ENCODE peak calls at places on chromosome 1, in seven cellular contexts. M is transverse colon, P is IMR-90, Y is A549, L is suprapubic skin, V is heart left ventricle, G is body of pancreas. I is an unnamed sample.
A peak's percentile ranks its signal among the peaks of the same experiment; 100 is the strongest.

GRCh38 chr1:200034821-200035396 is 7.4 kb downstream of the NR5A2 start:
- DNase-seq in Y (no peak), L (no peak), G (peak; percentile 48), P (peak; percentile 31), M (peak; percentile 68), V (no peak), I (no peak)

GRCh38 chr1:47562799-47563198 is 125.0 kb downstream of the FOXD2 start:
- DNase-seq in L (no peak), M (no peak), P (no peak), G (no peak), V (no peak), Y (no peak), I (no peak)

GRCh38 chr1:186152227-186152944 is 222.7 kb downstream of the TPR start:
- DNase-seq in P (peak; percentile 75), L (no peak), Y (peak; percentile 21), V (no peak), G (no peak), M (no peak), I (no peak)

GRCh38 chr1:85894651-85895050 is 186.4 kb upstream of the ZNHIT6 start:
- DNase-seq in V (no peak), G (peak; percentile 52), P (peak; percentile 46), M (no peak), L (no peak), Y (peak; percentile 16), I (no peak)

GRCh38 chr1:58397187-58397820 is 149.2 kb downstream of the OMA1 start:
- DNase-seq in P (peak; percentile 80), G (no peak), V (no peak), L (no peak), M (no peak), Y (no peak), I (no peak)

GRCh38 chr1:75514270-75514669 is 96.6 kb downstream of the SLC44A5 start:
- DNase-seq in Y (no peak), G (no peak), L (no peak), M (no peak), V (no peak), P (no peak), I (no peak)

GRCh38 chr1:156376146-156376545 is 7.1 kb downstream of the RHBG start:
- DNase-seq in P (peak; percentile 32), Y (no peak), M (no peak), G (no peak), V (no peak), L (no peak), I (no peak)

GRCh38 chr1:145891143-145891542 is 5.5 kb upstream of the ANKRD35 start:
- DNase-seq in G (peak; percentile 19), V (no peak), M (no peak), L (no peak), P (peak; percentile 17), Y (no peak), I (no peak)

GRCh38 chr1:85374160-85374559 is 90.8 kb downstream of the DDAH1 start:
- DNase-seq in M (no peak), Y (peak; percentile 21), P (peak; percentile 95), V (no peak), L (no peak), G (no peak), I (peak; percentile 25)

GRCh38 chr1:150164769-150165168 is 15.1 kb downstream of the PLEKHO1 start:
- DNase-seq in L (no peak), P (peak; percentile 43), V (no peak), M (no peak), Y (no peak), G (no peak), I (no peak)

GRCh38 chr1:39269791-39270342 is 65.4 kb downstream of the MACF1 start:
- DNase-seq in L (no peak), Y (no peak), G (no peak), V (no peak), P (peak; percentile 82), M (peak; percentile 14), I (peak; percentile 45)

GRCh38 chr1:93616996-93617669 is 64.5 kb downstream of the BCAR3 start:
- DNase-seq in G (peak; percentile 86), L (no peak), Y (no peak), M (peak; percentile 37), V (peak; percentile 63), P (no peak), I (peak; percentile 56)

GRCh38 chr1:186482661-186483255 is 21.8 kb upstream of the PDC start:
- DNase-seq in L (no peak), P (peak; percentile 75), G (peak; percentile 51), M (peak; percentile 25), V (peak; percentile 36), Y (peak; percentile 41), I (no peak)

GRCh38 chr1:44417351-44418021 is 12.4 kb downstream of the RNF220 start:
- DNase-seq in P (no peak), V (peak; percentile 44), M (no peak), L (no peak), Y (no peak), G (peak; percentile 49), I (no peak)

GRCh38 chr1:109371271-109371739 is 26.4 kb downstream of the SORT1 start:
- DNase-seq in M (no peak), V (peak; percentile 33), P (peak; percentile 65), L (no peak), Y (no peak), G (no peak), I (peak; percentile 62)

GRCh38 chr1:109369167-109369746 is 28.5 kb downstream of the SORT1 start:
- DNase-seq in L (no peak), P (peak; percentile 66), G (no peak), V (no peak), M (no peak), Y (no peak), I (no peak)

GRCh38 chr1:109368464-109368863 is 29.3 kb downstream of the SORT1 start:
- DNase-seq in V (no peak), M (no peak), L (no peak), P (no peak), Y (no peak), G (no peak), I (no peak)

GRCh38 chr1:109373051-109373593 is 24.6 kb downstream of the SORT1 start:
- DNase-seq in V (no peak), L (no peak), P (no peak), Y (no peak), G (no peak), M (peak; percentile 41), I (no peak)

DNA sequence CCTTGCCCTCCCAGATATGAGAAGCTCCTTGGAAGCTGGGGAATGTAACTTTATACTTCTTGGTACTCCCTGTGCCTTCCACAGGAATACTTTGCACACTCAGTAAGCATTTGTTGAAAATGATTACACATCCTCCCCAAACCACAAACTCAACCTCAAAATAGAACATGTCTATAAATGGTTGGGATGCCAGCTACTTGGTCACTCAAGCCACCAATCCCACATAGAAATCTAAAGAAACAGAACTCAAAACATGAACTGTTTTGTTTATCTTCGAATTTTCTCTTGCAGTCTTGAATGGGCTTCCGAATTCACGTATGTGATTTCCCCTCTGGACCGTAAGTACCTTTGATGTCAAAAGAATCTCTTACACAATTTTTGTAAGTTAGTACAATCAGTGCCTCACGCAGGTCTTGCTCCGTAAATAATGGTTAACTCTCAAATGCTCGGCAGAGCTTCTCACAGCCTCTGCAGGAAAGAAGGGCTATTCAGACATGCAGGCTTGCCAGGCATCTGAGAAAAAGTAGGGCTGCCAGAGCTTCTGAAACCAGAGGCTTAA is 26.9 kb downstream of the SORT1 start:
- DNase-seq in M (no peak), V (no peak), L (no peak), G (no peak), P (peak; percentile 97), Y (no peak), I (peak; percentile 31)
- H3K4me3 ChIP-seq in M (peak overlapping the region; percentile 2), V (peak overlapping the region; percentile 7), L (no peak overlapping the region), G (no peak overlapping the region), P (peak overlapping the region; percentile 18), Y (no peak overlapping the region), I (peak overlapping the region; percentile 45)

DNA sequence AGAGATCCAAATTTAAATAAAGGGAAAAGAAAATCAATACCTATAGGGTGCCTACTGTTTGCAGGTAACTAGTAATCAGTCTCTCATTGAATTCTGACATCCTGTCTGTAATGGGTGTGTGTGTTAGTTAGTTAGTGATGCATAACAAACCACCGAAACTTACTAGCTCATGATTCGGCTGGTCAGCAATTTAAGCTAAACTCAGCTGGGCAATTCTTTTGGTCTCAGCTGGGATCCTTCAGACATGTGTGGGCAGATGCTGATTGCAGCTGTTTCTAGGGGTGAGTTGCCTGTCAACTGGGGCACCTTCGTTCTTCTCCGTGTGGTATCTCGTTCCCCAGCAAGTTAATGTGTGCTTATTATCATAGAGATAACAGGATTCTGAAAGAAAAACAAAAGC is 40.2 kb upstream of the ZNF124 start:
- DNase-seq in Y (no peak), L (no peak), M (peak; percentile 13), P (no peak), V (no peak), G (no peak), I (no peak)
- H3K27ac ChIP-seq in Y (no peak overlapping the region), L (no peak overlapping the region), M (no peak overlapping the region), P (no peak overlapping the region), V (no peak overlapping the region), G (no peak overlapping the region), I (no peak overlapping the region)

GRCh38 chr1:1342061-1342562 is 7.1 kb downstream of the DVL1 start:
- DNase-seq in V (no peak), Y (no peak), M (no peak), G (no peak), P (no peak), L (no peak), I (no peak)

GRCh38 chr1:1340185-1340584 is 9.0 kb downstream of the DVL1 start:
- DNase-seq in M (no peak), P (no peak), Y (no peak), V (no peak), L (no peak), G (no peak), I (no peak)

GRCh38 chr1:1342584-1343115 is 6.6 kb downstream of the DVL1 start:
- DNase-seq in G (no peak), Y (no peak), L (no peak), V (no peak), P (no peak), M (no peak), I (no peak)

GRCh38 chr1:1341549-1342021 is 7.6 kb downstream of the DVL1 start:
- DNase-seq in L (no peak), V (no peak), Y (no peak), G (no peak), M (no peak), P (no peak), I (no peak)

GRCh38 chr1:1340791-1341548 is 8.2 kb downstream of the DVL1 start:
- DNase-seq in M (no peak), G (no peak), P (no peak), V (no peak), Y (no peak), L (no peak), I (no peak)
- TF ChIP-seq POLR2A in M (no peak), G (no peak), P (no peak), V (no peak), Y (no peak), L (no peak), I (no peak)

GRCh38 chr1:235070819-235071218 is 57.8 kb downstream of the TOMM20 start:
- DNase-seq in L (no peak), G (no peak), M (no peak), P (no peak), V (no peak), Y (no peak), I (no peak)

GRCh38 chr1:235069577-235070563 is 58.8 kb downstream of the TOMM20 start:
- DNase-seq in V (peak; percentile 66), M (peak; percentile 68), P (peak; percentile 98), L (peak; percentile 87), Y (peak; percentile 47), G (peak; percentile 97), I (peak; percentile 100)

GRCh38 chr1:235067396-235068154 is 61.1 kb downstream of the TOMM20 start:
- DNase-seq in M (peak; percentile 87), L (peak; percentile 94), V (peak; percentile 89), P (peak; percentile 99), Y (peak; percentile 92), G (peak; percentile 78), I (peak; percentile 92)

GRCh38 chr1:235068155-235069121 is 60.2 kb downstream of the TOMM20 start:
- DNase-seq in L (peak; percentile 84), Y (peak; percentile 47), V (no peak), P (peak; percentile 89), G (peak; percentile 23), M (no peak), I (no peak)

GRCh38 chr1:235069171-235069570 is 59.5 kb downstream of the TOMM20 start:
- DNase-seq in V (no peak), L (no peak), G (no peak), Y (no peak), P (no peak), M (no peak), I (no peak)
- H3K4me3 ChIP-seq in V (no peak overlapping the region), L (no peak overlapping the region), G (no peak overlapping the region), Y (no peak overlapping the region), P (no peak overlapping the region), M (no peak overlapping the region), I (no peak overlapping the region)

I was measured in gastrocnemius medialis.